ENCODE peak calls at places on chromosomes 2 and 18, in seven cellular contexts. P, N, Q, K, R, Y and E are unnamed samples.

GRCh38 chr2:100721693-100722092 is 98.2 kb upstream of the NPAS2 start:
- DNase-seq in P (no peak), N (no peak), Q (no peak), K (no peak), R (no peak), Y (no peak), E (no peak)

GRCh38 chr2:130391872-130392670 is 36.2 kb downstream of the PTPN18 start:
- DNase-seq in P (peak; percentile 26), N (no peak), Q (no peak), K (no peak), R (no peak), Y (peak; percentile 86), E (peak; percentile 61)

GRCh38 chr2:44936715-44937687 is 4.5 kb upstream of the SIX3 start:
- DNase-seq in P (no peak), N (no peak), Q (no peak), K (no peak), R (no peak), Y (no peak), E (no peak)

GRCh38 chr18:7512990-7513389 is 54.1 kb upstream of the PTPRM start:
- DNase-seq in P (no peak), N (no peak), Q (no peak), K (no peak), R (no peak), Y (no peak), E (no peak)

GRCh38 chr18:12242658-12243260 is 11.4 kb upstream of the CIDEA start:
- DNase-seq in P (no peak), N (no peak), Q (no peak), K (no peak), R (no peak), Y (no peak), E (no peak)

GRCh38 chr2:95272299-95272751 is 1.9 kb upstream of the PROM2 start:
- DNase-seq in P (no peak), N (no peak), Q (no peak), K (no peak), R (no peak), Y (peak; percentile 18), E (no peak)

GRCh38 chr2:223003191-223003590 is 48.8 kb upstream of the KCNE4 start:
- DNase-seq in P (no peak), N (no peak), Q (no peak), K (no peak), R (no peak), Y (no peak), E (peak; percentile 20)

GRCh38 chr2:31312898-31313297 is 78.9 kb downstream of the EHD3 start:
- DNase-seq in P (no peak), N (no peak), Q (no peak), K (no peak), R (no peak), Y (no peak), E (no peak)

GRCh38 chr2:148207111-148207510 is 186.2 kb downstream of the MBD5 start:
- DNase-seq in P (no peak), N (no peak), Q (no peak), K (no peak), R (no peak), Y (no peak), E (no peak)

GRCh38 chr18:51278045-51278649 is 80.7 kb upstream of the MEX3C start:
- DNase-seq in P (peak; percentile 62), N (peak; percentile 7), Q (peak; percentile 7), K (no peak), R (peak; percentile 75), Y (no peak), E (no peak)

GRCh38 chr2:130387804-130388203 is 31.9 kb downstream of the PTPN18 start:
- DNase-seq in P (no peak), N (no peak), Q (no peak), K (no peak), R (no peak), Y (peak; percentile 71), E (no peak)

GRCh38 chr18:7878265-7879173 is 311.4 kb downstream of the PTPRM start:
- DNase-seq in P (peak; percentile 82), N (no peak), Q (no peak), K (no peak), R (no peak), Y (no peak), E (no peak)

GRCh38 chr2:12613137-12613912 is 103.4 kb upstream of the TRIB2 start:
- DNase-seq in P (no peak), N (no peak), Q (no peak), K (peak; percentile 37), R (no peak), Y (no peak), E (no peak)